ENCODE peak calls at places on chromosomes 13 and 19, in six cellular contexts. One of them, this sample, is unnamed.

GRCh38 chr13:31310781-31311180 is 111.0 kb downstream of the B3GLCT start:
- DNase-seq in suprapubic skin: no peak
- DNase-seq in HCT116: no peak
- DNase-seq in GM23338: no peak
- DNase-seq in sigmoid colon: no peak
- DNase-seq in HL-60: no peak
- DNase-seq in this sample: no peak

GRCh38 chr19:3950871-3951861 is 18.3 kb downstream of the NMRK2 start:
- DNase-seq in sigmoid colon: peak
- DNase-seq in GM23338: no peak
- DNase-seq in HL-60: no peak
- DNase-seq in suprapubic skin: no peak
- DNase-seq in HCT116: no peak
- DNase-seq in this sample: no peak

GRCh38 chr13:100671389-100672182 is 3.0 kb downstream of the TMTC4 start:
- DNase-seq in suprapubic skin: no peak
- DNase-seq in HCT116: no peak
- DNase-seq in sigmoid colon: no peak
- DNase-seq in GM23338: no peak
- DNase-seq in HL-60: no peak
- DNase-seq in this sample: no peak

GRCh38 chr19:8429044-8429443 is 15.7 kb upstream of the HNRNPM start:
- DNase-seq in sigmoid colon: no peak
- DNase-seq in GM23338: no peak
- DNase-seq in suprapubic skin: no peak
- DNase-seq in HCT116: no peak
- DNase-seq in HL-60: no peak
- DNase-seq in this sample: no peak

GRCh38 chr19:38511074-38511708 is 77.7 kb downstream of the RYR1 start:
- DNase-seq in suprapubic skin: no peak
- DNase-seq in sigmoid colon: no peak
- DNase-seq in GM23338: no peak
- DNase-seq in HL-60: no peak
- DNase-seq in HCT116: no peak
- DNase-seq in this sample: no peak

GRCh38 chr19:17183858-17184271 is 31.3 kb upstream of the USE1 start:
- DNase-seq in suprapubic skin: no peak
- DNase-seq in HCT116: no peak
- DNase-seq in GM23338: no peak
- DNase-seq in sigmoid colon: no peak
- DNase-seq in HL-60: no peak
- DNase-seq in this sample: no peak

GRCh38 chr19:39247701-39248664 is 673 bp downstream of the IFNL4 start:
- DNase-seq in HCT116: no peak
- DNase-seq in HL-60: no peak
- DNase-seq in sigmoid colon: no peak
- DNase-seq in GM23338: peak
- DNase-seq in suprapubic skin: no peak
- DNase-seq in this sample: no peak

GRCh38 chr13:63542704-63543215 is 2127.1 kb upstream of the PCDH20 start:
- DNase-seq in HL-60: no peak
- DNase-seq in suprapubic skin: no peak
- DNase-seq in GM23338: no peak
- DNase-seq in HCT116: no peak
- DNase-seq in sigmoid colon: no peak
- DNase-seq in this sample: no peak

GRCh38 chr13:68719815-68720214 is 1387.8 kb upstream of the ATXN8OS start:
- DNase-seq in suprapubic skin: no peak
- DNase-seq in HL-60: peak
- DNase-seq in sigmoid colon: no peak
- DNase-seq in HCT116: no peak
- DNase-seq in GM23338: no peak
- DNase-seq in this sample: no peak

GRCh38 chr19:21321996-21322395 is 7.2 kb downstream of the ZNF708 start:
- DNase-seq in HL-60: no peak
- DNase-seq in sigmoid colon: no peak
- DNase-seq in suprapubic skin: no peak
- DNase-seq in HCT116: no peak
- DNase-seq in GM23338: no peak
- DNase-seq in this sample: no peak

GRCh38 chr19:17855333-17856152 is 4.2 kb upstream of the RPL18A start:
- DNase-seq in HL-60: peak
- DNase-seq in GM23338: peak
- DNase-seq in sigmoid colon: peak
- DNase-seq in suprapubic skin: peak
- DNase-seq in HCT116: peak
- DNase-seq in this sample: peak

GRCh38 chr13:113010510-113010865 is 41.5 kb downstream of the MCF2L start:
- DNase-seq in HL-60: no peak
- DNase-seq in HCT116: no peak
- DNase-seq in GM23338: no peak
- DNase-seq in suprapubic skin: no peak
- DNase-seq in sigmoid colon: no peak
- DNase-seq in this sample: no peak

GRCh38 chr13:48891586-48891985 is 84.1 kb upstream of the FNDC3A start:
- DNase-seq in suprapubic skin: no peak
- DNase-seq in HCT116: peak
- DNase-seq in HL-60: no peak
- DNase-seq in GM23338: no peak
- DNase-seq in sigmoid colon: no peak
- DNase-seq in this sample: no peak

GRCh38 chr13:50940509-50940908 is 30.9 kb downstream of the RNASEH2B start:
- DNase-seq in GM23338: no peak
- DNase-seq in suprapubic skin: no peak
- DNase-seq in HL-60: no peak
- DNase-seq in sigmoid colon: no peak
- DNase-seq in HCT116: no peak
- DNase-seq in this sample: no peak

GRCh38 chr13:72839831-72840426 is 58.0 kb downstream of the PIBF1 start:
- DNase-seq in HL-60: peak
- DNase-seq in GM23338: peak
- DNase-seq in suprapubic skin: no peak
- DNase-seq in sigmoid colon: no peak
- DNase-seq in HCT116: peak
- DNase-seq in this sample: peak

GRCh38 chr13:23639672-23640275 is 69.6 kb downstream of the TNFRSF19 start:
- DNase-seq in suprapubic skin: no peak
- DNase-seq in sigmoid colon: no peak
- DNase-seq in HL-60: no peak
- DNase-seq in GM23338: no peak
- DNase-seq in HCT116: no peak
- DNase-seq in this sample: no peak

GRCh38 chr13:100234524-100235136 is 145.7 kb downstream of the PCCA start:
- DNase-seq in GM23338: no peak
- DNase-seq in sigmoid colon: no peak
- DNase-seq in suprapubic skin: no peak
- DNase-seq in HL-60: no peak
- DNase-seq in HCT116: no peak
- DNase-seq in this sample: no peak

GRCh38 chr19:43591904-43592772 is 3.8 kb downstream of the IRGQ start:
- DNase-seq in GM23338: no peak
- DNase-seq in HL-60: no peak
- DNase-seq in suprapubic skin: no peak
- DNase-seq in HCT116: no peak
- DNase-seq in sigmoid colon: no peak
- DNase-seq in this sample: no peak

GRCh38 chr13:43924549-43925245 is 45.0 kb downstream of the LACC1 start:
- DNase-seq in HCT116: no peak
- DNase-seq in suprapubic skin: no peak
- DNase-seq in HL-60: no peak
- DNase-seq in GM23338: no peak
- DNase-seq in sigmoid colon: no peak
- DNase-seq in this sample: no peak

GRCh38 chr13:113182046-113182445 is 23.6 kb downstream of the PROZ start:
- DNase-seq in HCT116: no peak
- DNase-seq in sigmoid colon: no peak
- DNase-seq in GM23338: no peak
- DNase-seq in HL-60: no peak
- DNase-seq in suprapubic skin: no peak
- DNase-seq in this sample: no peak

GRCh38 chr13:97946951-97947588 is 6.4 kb upstream of the IPO5 start:
- DNase-seq in suprapubic skin: no peak
- DNase-seq in sigmoid colon: no peak
- DNase-seq in GM23338: no peak
- DNase-seq in HL-60: no peak
- DNase-seq in HCT116: no peak
- DNase-seq in this sample: no peak

GRCh38 chr19:3821857-3822364 is 35.7 kb upstream of the MATK start:
- DNase-seq in HCT116: peak
- DNase-seq in suprapubic skin: no peak
- DNase-seq in HL-60: peak
- DNase-seq in GM23338: peak
- DNase-seq in sigmoid colon: no peak
- DNase-seq in this sample: no peak

GRCh38 chr13:110907951-110908898 is 6.6 kb downstream of the ANKRD10 start:
- DNase-seq in suprapubic skin: no peak
- DNase-seq in sigmoid colon: no peak
- DNase-seq in GM23338: peak
- DNase-seq in HCT116: peak
- DNase-seq in HL-60: no peak
- DNase-seq in this sample: no peak

GRCh38 chr19:10848208-10848843 is at the start of gene C19orf38:
- DNase-seq in HCT116: no peak
- DNase-seq in suprapubic skin: no peak
- DNase-seq in HL-60: peak
- DNase-seq in GM23338: no peak
- DNase-seq in sigmoid colon: no peak
- DNase-seq in this sample: no peak

GRCh38 chr13:40974460-40975407 is 44.4 kb downstream of the ELF1 start:
- DNase-seq in sigmoid colon: no peak
- DNase-seq in suprapubic skin: no peak
- DNase-seq in HL-60: peak
- DNase-seq in GM23338: peak
- DNase-seq in HCT116: peak
- DNase-seq in this sample: no peak

GRCh38 chr19:39147480-39147879 is 21.9 kb downstream of the PAK4 start:
- DNase-seq in GM23338: no peak
- DNase-seq in HCT116: no peak
- DNase-seq in HL-60: no peak
- DNase-seq in sigmoid colon: no peak
- DNase-seq in suprapubic skin: no peak
- DNase-seq in this sample: no peak

GRCh38 chr13:109096101-109096500 is 466.7 kb downstream of the MYO16 start:
- DNase-seq in HL-60: no peak
- DNase-seq in GM23338: no peak
- DNase-seq in suprapubic skin: no peak
- DNase-seq in sigmoid colon: no peak
- DNase-seq in HCT116: no peak
- DNase-seq in this sample: no peak

GRCh38 chr19:33963514-33963913 is 166.8 kb downstream of the KCTD15 start:
- DNase-seq in HL-60: no peak
- DNase-seq in HCT116: no peak
- DNase-seq in suprapubic skin: no peak
- DNase-seq in GM23338: no peak
- DNase-seq in sigmoid colon: no peak
- DNase-seq in this sample: no peak

GRCh38 chr13:35549481-35549880 is 73.0 kb upstream of the MAB21L1 start:
- DNase-seq in HCT116: no peak
- DNase-seq in HL-60: no peak
- DNase-seq in suprapubic skin: no peak
- DNase-seq in GM23338: no peak
- DNase-seq in sigmoid colon: no peak
- DNase-seq in this sample: no peak

GRCh38 chr19:46579286-46579944 is 21.7 kb upstream of the CALM3 start:
- DNase-seq in HCT116: no peak
- DNase-seq in sigmoid colon: no peak
- DNase-seq in suprapubic skin: no peak
- DNase-seq in HL-60: peak
- DNase-seq in GM23338: peak
- DNase-seq in this sample: no peak

GRCh38 chr13:98436379-98436909 is 140.5 kb downstream of the STK24 start:
- DNase-seq in suprapubic skin: no peak
- DNase-seq in HCT116: no peak
- DNase-seq in GM23338: peak
- DNase-seq in sigmoid colon: no peak
- DNase-seq in HL-60: no peak
- DNase-seq in this sample: no peak

GRCh38 chr19:47745010-47745901 is at the start of gene NOP53:
- DNase-seq in suprapubic skin: peak
- DNase-seq in HCT116: peak
- DNase-seq in HL-60: peak
- DNase-seq in sigmoid colon: peak
- DNase-seq in GM23338: peak
- DNase-seq in this sample: peak
- H3K27ac ChIP-seq in suprapubic skin: peak
- H3K27ac ChIP-seq in HCT116: peak
- H3K27ac ChIP-seq in HL-60: peak
- H3K27ac ChIP-seq in sigmoid colon: peak
- H3K27ac ChIP-seq in GM23338: peak
- H3K27ac ChIP-seq in this sample: peak

DNA sequence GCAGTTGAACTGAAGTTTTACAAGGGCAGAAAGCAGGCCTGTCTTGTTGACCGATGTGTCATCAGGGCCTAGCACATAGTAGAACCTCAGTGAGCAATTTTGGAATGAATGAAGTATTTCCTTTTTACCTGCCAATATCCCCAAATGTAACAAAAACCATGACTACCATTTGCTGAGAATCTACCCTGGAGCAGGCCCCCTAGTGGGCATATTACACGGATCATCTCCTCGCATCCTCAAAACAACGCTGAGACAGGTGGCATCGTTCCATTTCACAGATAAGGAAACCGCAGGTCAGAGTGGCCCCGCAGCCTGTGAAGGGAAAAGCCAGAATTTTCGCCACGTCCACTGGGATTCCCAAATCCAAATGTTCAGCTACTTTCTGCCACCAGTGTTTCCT is 77.9 kb downstream of the CACNA1A start:
- DNase-seq in suprapubic skin: no peak
- DNase-seq in sigmoid colon: no peak
- DNase-seq in HCT116: peak
- DNase-seq in HL-60: no peak
- DNase-seq in GM23338: peak
- DNase-seq in this sample: no peak
- TF ChIP-seq CTCF in suprapubic skin: no peak
- TF ChIP-seq CTCF in sigmoid colon: no peak
- TF ChIP-seq CTCF in HCT116: peak
- TF ChIP-seq CTCF in HL-60: peak
- TF ChIP-seq CTCF in GM23338: peak
- TF ChIP-seq CTCF in this sample: no peak

DNA sequence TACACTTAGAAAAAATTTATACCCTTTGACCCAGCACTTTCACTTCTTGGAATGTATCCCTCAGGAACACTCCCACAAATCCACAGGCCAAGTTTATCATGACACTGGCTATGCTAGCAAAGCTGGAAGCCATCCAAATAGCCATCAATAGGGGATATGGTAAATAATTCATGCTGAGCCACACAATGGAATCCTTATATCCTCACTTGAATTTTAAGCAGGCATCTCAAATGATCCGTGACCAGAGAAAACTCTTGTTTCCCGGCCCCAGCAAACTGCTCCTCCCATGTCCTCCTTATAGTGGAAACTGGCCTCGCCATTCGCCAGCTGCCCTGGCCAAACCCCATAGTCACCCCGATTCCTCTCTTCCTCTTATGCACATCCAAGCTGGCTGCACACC is 37.6 kb downstream of the GRIK5 start:
- DNase-seq in HL-60: no peak
- DNase-seq in HCT116: no peak
- DNase-seq in GM23338: peak
- DNase-seq in suprapubic skin: no peak
- DNase-seq in sigmoid colon: no peak
- DNase-seq in this sample: no peak
- TF ChIP-seq POLR2AphosphoS5 in HL-60: no peak
- TF ChIP-seq POLR2AphosphoS5 in HCT116: no peak
- TF ChIP-seq POLR2AphosphoS5 in GM23338: no peak
- TF ChIP-seq POLR2AphosphoS5 in suprapubic skin: no peak
- TF ChIP-seq POLR2AphosphoS5 in sigmoid colon: no peak
- TF ChIP-seq POLR2AphosphoS5 in this sample: no peak

GRCh38 chr19:53621885-53622710 is 9.7 kb upstream of the DPRX start:
- DNase-seq in HL-60: no peak
- DNase-seq in GM23338: no peak
- DNase-seq in sigmoid colon: no peak
- DNase-seq in suprapubic skin: no peak
- DNase-seq in HCT116: no peak
- DNase-seq in this sample: peak
- H3K27ac ChIP-seq in HL-60: no peak
- H3K27ac ChIP-seq in GM23338: no peak
- H3K27ac ChIP-seq in sigmoid colon: no peak
- H3K27ac ChIP-seq in suprapubic skin: peak
- H3K27ac ChIP-seq in HCT116: no peak
- H3K27ac ChIP-seq in this sample: peak